ENCODE peak calls at places on chromosome 17, in four cellular contexts. E is uterus, U is HCT116, B is Caco-2. P is an unnamed sample.

GRCh38 chr17:73912360-73912746 is 268.1 kb upstream of the SDK2 start:
- DNase-seq in E (no peak), U (no peak), B (no peak), P (no peak)

GRCh38 chr17:83194761-83195329 is 115.4 kb downstream of the METRNL start:
- DNase-seq in E (peak; percentile 12), U (no peak), B (no peak), P (no peak)

GRCh38 chr17:47704116-47704515 is 10.2 kb downstream of the TBKBP1 start:
- DNase-seq in E (no peak), U (no peak), B (no peak), P (no peak)

GRCh38 chr17:49764559-49765180 is 739 bp upstream of the FAM117A start:
- DNase-seq in E (no peak), U (no peak), B (no peak), P (no peak)

GRCh38 chr17:57604771-57605733 is 140.0 kb downstream of the CCDC182 start:
- DNase-seq in E (peak; percentile 57), U (no peak), B (no peak), P (no peak)

GRCh38 chr17:29880031-29880430 is 50.0 kb downstream of the SSH2 start:
- DNase-seq in E (no peak), U (no peak), B (no peak), P (no peak)

GRCh38 chr17:8740486-8740885 is 4.2 kb downstream of the CCDC42 start:
- DNase-seq in E (no peak), U (no peak), B (no peak), P (no peak)

GRCh38 chr17:56558088-56558487 is 35.4 kb upstream of the NOG start:
- DNase-seq in E (no peak), U (no peak), B (no peak), P (no peak)

GRCh38 chr17:74467221-74467951 is 952 bp downstream of the CD300A start:
- DNase-seq in E (no peak), U (no peak), B (no peak), P (no peak)

GRCh38 chr17:67452681-67453554 is 75.8 kb downstream of the PITPNC1 start:
- DNase-seq in E (no peak), U (no peak), B (no peak), P (no peak)

GRCh38 chr17:4490637-4491061 is 8.0 kb upstream of the SPNS2 start:
- DNase-seq in E (no peak), U (no peak), B (peak; percentile 37), P (peak; percentile 54)
- TF ChIP-seq CTCF in E (no peak), U (no peak), B (no peak), P (no peak)

GRCh38 chr17:10034719-10035475 is 129.8 kb upstream of the RCVRN start:
- DNase-seq in E (no peak), U (no peak), B (no peak), P (no peak)
- H3K4me3 ChIP-seq in E (no peak overlapping the region), U (no peak overlapping the region), B (no peak overlapping the region), P (no peak overlapping the region)

GRCh38 chr17:3909257-3909656 is 7.0 kb downstream of the P2RX1 start:
- DNase-seq in E (no peak), U (no peak), B (no peak), P (no peak)

GRCh38 chr17:3913531-3914318 is 2.5 kb downstream of the P2RX1 start:
- DNase-seq in E (peak; percentile 70), U (peak; percentile 54), B (peak; percentile 73), P (peak; percentile 53)

GRCh38 chr17:3912827-3913226 is 3.4 kb downstream of the P2RX1 start:
- DNase-seq in E (no peak), U (no peak), B (no peak), P (no peak)

GRCh38 chr17:3910420-3911270 is 5.6 kb downstream of the P2RX1 start:
- DNase-seq in E (no peak), U (no peak), B (no peak), P (no peak)

DNA sequence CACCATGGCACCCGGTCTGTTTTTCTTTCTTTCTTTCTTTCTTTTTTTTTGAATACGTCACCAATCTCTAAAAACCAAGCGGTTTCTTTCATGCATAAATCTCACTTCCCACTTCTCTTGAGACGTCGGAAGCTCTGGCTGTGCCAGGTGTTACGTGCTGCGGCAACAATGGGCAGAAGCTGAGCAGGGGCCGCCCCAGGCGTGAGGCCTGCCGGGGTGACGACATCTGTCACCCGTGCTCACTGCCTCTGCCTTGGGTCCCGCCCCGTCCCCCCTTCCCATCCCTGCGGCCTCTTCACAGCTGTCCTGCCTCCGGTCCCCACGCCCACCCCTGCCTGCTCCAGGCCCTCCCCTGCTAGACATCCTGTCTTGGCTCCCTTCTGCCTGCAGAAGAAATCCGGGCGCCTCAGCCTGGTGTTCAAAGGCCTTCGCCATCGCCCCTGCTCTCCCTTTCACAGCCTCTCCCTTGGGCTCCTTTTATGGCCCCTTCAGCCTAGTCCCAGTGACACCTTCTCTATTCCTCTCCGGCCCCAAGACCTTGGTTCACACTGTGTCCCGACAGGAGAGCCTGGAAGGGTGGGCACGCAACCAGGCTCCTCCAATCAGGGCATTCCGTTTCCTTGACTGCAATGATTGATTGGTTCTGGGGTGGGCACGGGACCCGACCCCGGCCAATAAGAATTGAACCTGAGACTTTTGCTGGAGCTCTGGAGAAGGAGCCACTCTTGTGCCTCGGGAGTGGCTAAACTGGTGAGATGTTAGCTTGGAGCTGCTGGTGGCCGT is 4.8 kb downstream of the P2RX1 start:
- DNase-seq in E (no peak), U (no peak), B (no peak), P (no peak)
- TF ChIP-seq CTCF in E (no peak), U (no peak), B (no peak), P (no peak)

GRCh38 chr17:77881545-77881944 is 77.0 kb upstream of the TNRC6C start:
- DNase-seq in E (peak; percentile 57), U (no peak), B (no peak), P (no peak)
- H3K4me3 ChIP-seq in E (no peak overlapping the region), U (no peak overlapping the region), B (no peak overlapping the region), P (no peak overlapping the region)

GRCh38 chr17:18111330-18111971 is 2.9 kb downstream of the MYO15A start:
- DNase-seq in E (no peak), U (no peak), B (no peak), P (peak; percentile 10)
- TF ChIP-seq CTCF in E (no peak), U (no peak), B (no peak), P (no peak)

DNA sequence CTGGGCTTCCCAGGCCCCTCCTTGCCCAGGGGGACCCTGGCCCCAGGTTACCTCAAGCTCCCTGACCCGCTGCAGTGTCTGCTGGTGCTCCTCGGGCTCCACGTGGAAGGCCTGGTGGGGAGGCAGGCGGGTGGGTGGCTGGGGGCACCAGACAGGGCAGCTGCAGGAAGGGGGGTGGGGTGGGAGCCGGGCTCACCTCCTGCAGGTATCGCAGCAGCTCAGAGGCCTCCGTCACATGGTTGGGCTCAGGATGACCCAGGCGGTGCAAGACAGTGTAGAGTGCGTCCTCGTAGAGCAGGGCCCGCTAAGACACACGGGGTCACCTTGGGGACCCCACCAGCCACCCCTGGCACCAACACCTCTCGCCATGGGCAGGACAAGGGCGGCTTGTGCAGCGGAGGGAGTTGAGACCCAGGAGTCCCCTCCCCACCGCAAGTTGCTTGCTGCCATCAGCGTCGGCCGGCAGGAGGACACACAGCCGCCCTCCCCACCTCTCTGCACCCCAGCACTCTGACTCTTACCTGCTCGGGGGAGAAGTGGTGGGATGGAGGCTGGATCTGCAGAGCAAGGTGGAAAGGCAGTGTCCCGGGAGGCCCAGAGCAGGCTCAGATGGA is 1.1 kb downstream of the UNC13D start:
- DNase-seq in E (no peak), U (no peak), B (no peak), P (no peak)
- H3K4me3 ChIP-seq in E (no peak overlapping the region), U (no peak overlapping the region), B (no peak overlapping the region), P (peak overlapping the region; percentile 39)

DNA sequence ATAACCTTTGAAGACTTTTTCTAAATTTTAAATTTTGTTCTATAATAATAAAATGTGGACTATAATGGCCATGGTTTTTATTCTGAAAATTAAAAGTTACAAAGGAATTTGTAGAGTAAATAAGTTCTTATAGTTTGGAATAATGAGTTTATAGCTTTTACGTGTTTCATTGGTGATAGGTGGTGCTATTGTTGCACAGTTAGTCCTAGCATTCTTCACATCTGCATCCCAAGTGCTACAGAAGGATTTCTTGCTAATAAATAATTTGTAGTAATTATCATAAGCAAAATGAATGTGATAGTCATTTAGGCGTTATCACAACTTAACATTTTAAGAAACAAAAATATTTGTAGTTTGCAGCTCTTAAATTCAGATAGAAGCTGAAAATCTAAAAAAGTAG is 67.9 kb downstream of the BCAS3 start:
- DNase-seq in E (no peak), U (no peak), B (no peak), P (no peak)
- TF ChIP-seq CTCF in E (no peak), U (peak; percentile 16), B (peak; percentile 2), P (no peak)

GRCh38 chr17:45406107-45406506 is 26.6 kb downstream of the ARHGAP27 start:
- DNase-seq in E (no peak), U (no peak), B (no peak), P (no peak)
- H3K4me3 ChIP-seq in E (no peak overlapping the region), U (no peak overlapping the region), B (no peak overlapping the region), P (no peak overlapping the region)

GRCh38 chr17:21019976-21020575 is 22.7 kb downstream of the USP22 start:
- DNase-seq in E (no peak), U (no peak), B (peak; percentile 66), P (no peak)
- TF ChIP-seq CTCF in E (no peak), U (peak; percentile 3), B (peak; percentile 50), P (peak; percentile 17)

P was measured in bronchial epithelial cell.